ENCODE peak calls at places on chromosomes 13 and 19, in seven cellular contexts. C is PC-3, S is tibial artery, Q is thoracic aorta, I is lower leg skin, Z is left lung, H is cardiac fibroblast. N is an unnamed sample.

GRCh38 chr19:11268783-11269267 is 6.5 kb upstream of the DOCK6 start:
- DNase-seq in C (peak), S (no peak), Q (no peak), I (peak), Z (no peak), H (peak), N (no peak)

GRCh38 chr13:63189712-63190111 is 1774.1 kb upstream of the PCDH20 start:
- DNase-seq in C (no peak), S (no peak), Q (no peak), I (no peak), Z (no peak), H (no peak), N (no peak)

GRCh38 chr19:11649941-11650340 is 52.7 kb downstream of the ZNF627 start:
- DNase-seq in C (no peak), S (no peak), Q (no peak), I (no peak), Z (no peak), H (no peak), N (peak)

GRCh38 chr13:21014666-21015170 is 46.7 kb downstream of the LATS2 start:
- DNase-seq in C (peak), S (peak), Q (no peak), I (peak), Z (no peak), H (peak), N (peak)

GRCh38 chr19:15115080-15115479 is 7.9 kb downstream of the SYDE1 start:
- DNase-seq in C (no peak), S (peak), Q (no peak), I (no peak), Z (no peak), H (peak), N (no peak)

GRCh38 chr19:9171393-9171991 is 7.3 kb upstream of the OR7D2 start:
- DNase-seq in C (no peak), S (no peak), Q (no peak), I (peak), Z (no peak), H (peak), N (no peak)

GRCh38 chr19:53538378-53539109 is 599 bp downstream of the ZNF331 start:
- DNase-seq in C (peak), S (no peak), Q (no peak), I (peak), Z (no peak), H (no peak), N (no peak)

GRCh38 chr13:112213467-112214245 is 146.7 kb downstream of the SOX1 start:
- DNase-seq in C (peak), S (no peak), Q (no peak), I (peak), Z (no peak), H (no peak), N (no peak)

GRCh38 chr13:32829676-32830091 is 186.5 kb upstream of the KL start:
- DNase-seq in C (peak), S (no peak), Q (no peak), I (no peak), Z (no peak), H (peak), N (no peak)

GRCh38 chr13:86185107-86185506 is 385.9 kb upstream of the SLITRK6 start:
- DNase-seq in C (no peak), S (no peak), Q (no peak), I (no peak), Z (no peak), H (no peak), N (no peak)

GRCh38 chr19:34500656-34501120 is 19.1 kb downstream of the WTIP start:
- DNase-seq in C (no peak), S (no peak), Q (no peak), I (peak), Z (peak), H (no peak), N (no peak)

GRCh38 chr19:5002143-5002542 is 33.2 kb downstream of the KDM4B start:
- DNase-seq in C (peak), S (no peak), Q (no peak), I (no peak), Z (no peak), H (peak), N (peak)

GRCh38 chr13:29520671-29521070 is 74.8 kb downstream of the SLC7A1 start:
- DNase-seq in C (peak), S (peak), Q (no peak), I (no peak), Z (no peak), H (peak), N (peak)

GRCh38 chr13:113753171-113753570 is 5.9 kb upstream of the TMEM255B start:
- DNase-seq in C (no peak), S (no peak), Q (no peak), I (no peak), Z (no peak), H (no peak), N (no peak)

GRCh38 chr19:33282036-33282686 is 20.2 kb downstream of the CEBPA start:
- DNase-seq in C (peak), S (no peak), Q (no peak), I (no peak), Z (no peak), H (no peak), N (no peak)

GRCh38 chr13:73189766-73190165 is 131.0 kb downstream of the KLF5 start:
- DNase-seq in C (no peak), S (no peak), Q (no peak), I (no peak), Z (no peak), H (no peak), N (no peak)

GRCh38 chr13:32737679-32738078 is 151.4 kb downstream of the PDS5B start:
- DNase-seq in C (no peak), S (no peak), Q (no peak), I (no peak), Z (no peak), H (no peak), N (no peak)

GRCh38 chr13:33401238-33401637 is 115.7 kb upstream of the STARD13 start:
- DNase-seq in C (no peak), S (no peak), Q (no peak), I (no peak), Z (peak), H (no peak), N (no peak)

GRCh38 chr13:113880651-113881611 is 17.1 kb upstream of the GAS6 start:
- DNase-seq in C (no peak), S (peak), Q (no peak), I (peak), Z (no peak), H (no peak), N (no peak)

GRCh38 chr19:29620931-29621351 is 14.9 kb downstream of the POP4 start:
- DNase-seq in C (no peak), S (no peak), Q (no peak), I (no peak), Z (no peak), H (no peak), N (no peak)

GRCh38 chr13:108996430-108996829 is 367.0 kb downstream of the MYO16 start:
- DNase-seq in C (no peak), S (no peak), Q (no peak), I (no peak), Z (no peak), H (no peak), N (no peak)

GRCh38 chr19:10812196-10812595 is 23.8 kb downstream of the TMED1 start:
- DNase-seq in C (no peak), S (no peak), Q (no peak), I (no peak), Z (no peak), H (no peak), N (no peak)

GRCh38 chr13:59352600-59352999 is 811.1 kb downstream of the DIAPH3 start:
- DNase-seq in C (no peak), S (no peak), Q (no peak), I (no peak), Z (no peak), H (no peak), N (no peak)

GRCh38 chr13:97310809-97311436 is 88.8 kb downstream of the MBNL2 start:
- DNase-seq in C (no peak), S (no peak), Q (no peak), I (no peak), Z (no peak), H (no peak), N (no peak)

GRCh38 chr19:9453953-9454352 is 18.6 kb upstream of the ZNF266 start:
- DNase-seq in C (no peak), S (no peak), Q (no peak), I (no peak), Z (no peak), H (no peak), N (no peak)

GRCh38 chr13:49836516-49836915 is 44.0 kb upstream of the KPNA3 start:
- DNase-seq in C (no peak), S (no peak), Q (no peak), I (no peak), Z (no peak), H (no peak), N (no peak)

GRCh38 chr13:26855071-26855470 is 94.5 kb upstream of the GPR12 start:
- DNase-seq in C (no peak), S (no peak), Q (no peak), I (no peak), Z (no peak), H (no peak), N (no peak)

GRCh38 chr19:36010402-36010801 is 1.8 kb upstream of the SYNE4 start:
- DNase-seq in C (no peak), S (no peak), Q (no peak), I (no peak), Z (no peak), H (no peak), N (no peak)

GRCh38 chr19:36008336-36008978 is at the start of gene SYNE4:
- DNase-seq in C (peak), S (no peak), Q (no peak), I (no peak), Z (peak), H (no peak), N (no peak)

GRCh38 chr19:36006955-36007354 is 1.7 kb downstream of the SYNE4 start:
- DNase-seq in C (no peak), S (no peak), Q (no peak), I (no peak), Z (no peak), H (no peak), N (no peak)

GRCh38 chr19:36009220-36009619 is 607 bp upstream of the SYNE4 start:
- DNase-seq in C (peak), S (peak), Q (no peak), I (peak), Z (peak), H (peak), N (no peak)

DNA sequence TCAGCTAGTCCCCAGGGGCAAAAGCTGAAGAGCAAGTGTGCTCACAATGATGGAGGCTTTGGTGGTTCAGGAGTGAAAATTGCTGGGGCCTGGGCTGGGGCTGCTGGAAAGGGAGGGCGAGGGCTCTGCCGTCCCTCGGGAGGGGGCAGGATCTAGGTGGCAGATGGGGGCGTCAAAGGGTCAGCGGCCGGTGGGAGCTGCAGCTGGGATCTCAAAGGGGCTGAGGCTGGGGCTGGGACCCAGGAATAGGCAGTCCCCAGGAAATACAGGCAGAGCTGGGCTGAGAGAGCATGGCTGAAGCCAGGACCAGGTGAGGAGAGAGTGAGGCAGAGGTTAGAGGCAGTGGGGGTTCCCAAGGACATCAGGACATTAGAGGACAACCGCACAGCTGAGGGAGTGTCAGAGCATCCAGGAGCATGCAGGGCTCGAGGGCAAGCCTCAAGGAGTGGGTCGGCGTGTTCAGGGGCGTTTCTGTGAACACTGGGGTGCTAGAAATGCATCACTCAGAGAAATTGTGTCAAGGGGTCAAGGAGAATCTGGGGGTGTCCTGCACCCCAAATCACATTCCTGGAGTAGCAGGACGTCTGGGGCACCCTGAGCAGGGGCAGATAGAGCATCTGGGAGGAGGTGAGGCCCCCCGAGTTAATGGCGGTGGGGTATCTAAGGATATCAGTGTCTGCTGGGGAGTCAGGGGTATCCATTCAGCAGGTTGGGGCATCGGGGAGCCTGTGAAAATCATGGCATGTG is 1.2 kb upstream of the SYNE4 start:
- DNase-seq in C (no peak), S (no peak), Q (no peak), I (no peak), Z (no peak), H (no peak), N (no peak)
- H3K4me3 ChIP-seq in C (peak), S (peak), Q (peak), I (no peak), Z (peak), H (peak), N (peak)

GRCh38 chr19:12938054-12938535 is 314 bp upstream of the CALR start:
- DNase-seq in C (peak), S (peak), Q (peak), I (peak), Z (peak), H (peak), N (peak)

GRCh38 chr19:12939908-12940533 is 1.6 kb downstream of the CALR start:
- DNase-seq in C (no peak), S (no peak), Q (no peak), I (no peak), Z (no peak), H (no peak), N (no peak)

GRCh38 chr19:12940897-12941296 is 2.5 kb downstream of the CALR start:
- DNase-seq in C (no peak), S (no peak), Q (no peak), I (no peak), Z (no peak), H (no peak), N (no peak)

GRCh38 chr19:12938536-12939291 is at the start of gene CALR:
- DNase-seq in C (peak), S (peak), Q (no peak), I (peak), Z (no peak), H (peak), N (no peak)

GRCh38 chr19:12939292-12939606 is 840 bp downstream of the CALR start:
- DNase-seq in C (peak), S (no peak), Q (no peak), I (no peak), Z (no peak), H (peak), N (no peak)
- TF ChIP-seq CTCF in C (no peak), S (no peak), Q (no peak), I (no peak), Z (no peak), H (no peak), N (no peak)

GRCh38 chr13:44371421-44371820 is 2.2 kb upstream of the SERP2 start:
- DNase-seq in C (no peak), S (no peak), Q (no peak), I (no peak), Z (no peak), H (no peak), N (no peak)

GRCh38 chr13:44373601-44374347 is at the start of gene SERP2:
- DNase-seq in C (no peak), S (no peak), Q (no peak), I (no peak), Z (no peak), H (no peak), N (no peak)

GRCh38 chr13:44378277-44378676 is 4.7 kb downstream of the SERP2 start:
- DNase-seq in C (no peak), S (no peak), Q (no peak), I (no peak), Z (no peak), H (no peak), N (no peak)

GRCh38 chr13:44373247-44373600 is 400 bp upstream of the SERP2 start:
- DNase-seq in C (no peak), S (no peak), Q (no peak), I (no peak), Z (no peak), H (no peak), N (no peak)

GRCh38 chr13:44374348-44374712 is 706 bp downstream of the SERP2 start:
- DNase-seq in C (no peak), S (no peak), Q (no peak), I (no peak), Z (no peak), H (no peak), N (no peak)
- H3K4me3 ChIP-seq in C (no peak), S (peak), Q (peak), I (no peak), Z (peak), H (peak), N (peak)

GRCh38 chr19:17795495-17795856 is 538 bp downstream of the B3GNT3 start:
- DNase-seq in C (peak), S (no peak), Q (no peak), I (no peak), Z (no peak), H (no peak), N (no peak)

GRCh38 chr19:17796838-17797168 is 1.9 kb downstream of the B3GNT3 start:
- DNase-seq in C (no peak), S (no peak), Q (no peak), I (no peak), Z (no peak), H (no peak), N (no peak)

GRCh38 chr19:17794412-17794730 is 567 bp upstream of the B3GNT3 start:
- DNase-seq in C (no peak), S (no peak), Q (no peak), I (no peak), Z (no peak), H (no peak), N (no peak)

GRCh38 chr19:17796013-17796837 is 1.3 kb downstream of the B3GNT3 start:
- DNase-seq in C (peak), S (no peak), Q (no peak), I (no peak), Z (no peak), H (no peak), N (no peak)

GRCh38 chr19:17794731-17795494 is at the start of gene B3GNT3:
- DNase-seq in C (peak), S (no peak), Q (no peak), I (peak), Z (peak), H (peak), N (no peak)
- TF ChIP-seq CTCF in C (no peak), S (no peak), Q (no peak), I (no peak), Z (no peak), H (no peak), N (no peak)

GRCh38 chr19:49690656-49691242 is at the start of gene CPT1C:
- DNase-seq in C (peak), S (peak), Q (no peak), I (peak), Z (peak), H (peak), N (no peak)
- H3K4me3 ChIP-seq in C (peak), S (peak), Q (peak), I (peak), Z (peak), H (peak), N (peak)

GRCh38 chr19:3710265-3710812 is 2.2 kb downstream of the TJP3 start:
- DNase-seq in C (peak), S (peak), Q (no peak), I (peak), Z (peak), H (peak), N (no peak)

GRCh38 chr19:3712663-3713531 is 4.7 kb downstream of the TJP3 start:
- DNase-seq in C (peak), S (no peak), Q (no peak), I (no peak), Z (peak), H (no peak), N (no peak)

GRCh38 chr19:3707868-3708206 is 347 bp upstream of the TJP3 start:
- DNase-seq in C (no peak), S (no peak), Q (no peak), I (no peak), Z (no peak), H (no peak), N (no peak)

DNA sequence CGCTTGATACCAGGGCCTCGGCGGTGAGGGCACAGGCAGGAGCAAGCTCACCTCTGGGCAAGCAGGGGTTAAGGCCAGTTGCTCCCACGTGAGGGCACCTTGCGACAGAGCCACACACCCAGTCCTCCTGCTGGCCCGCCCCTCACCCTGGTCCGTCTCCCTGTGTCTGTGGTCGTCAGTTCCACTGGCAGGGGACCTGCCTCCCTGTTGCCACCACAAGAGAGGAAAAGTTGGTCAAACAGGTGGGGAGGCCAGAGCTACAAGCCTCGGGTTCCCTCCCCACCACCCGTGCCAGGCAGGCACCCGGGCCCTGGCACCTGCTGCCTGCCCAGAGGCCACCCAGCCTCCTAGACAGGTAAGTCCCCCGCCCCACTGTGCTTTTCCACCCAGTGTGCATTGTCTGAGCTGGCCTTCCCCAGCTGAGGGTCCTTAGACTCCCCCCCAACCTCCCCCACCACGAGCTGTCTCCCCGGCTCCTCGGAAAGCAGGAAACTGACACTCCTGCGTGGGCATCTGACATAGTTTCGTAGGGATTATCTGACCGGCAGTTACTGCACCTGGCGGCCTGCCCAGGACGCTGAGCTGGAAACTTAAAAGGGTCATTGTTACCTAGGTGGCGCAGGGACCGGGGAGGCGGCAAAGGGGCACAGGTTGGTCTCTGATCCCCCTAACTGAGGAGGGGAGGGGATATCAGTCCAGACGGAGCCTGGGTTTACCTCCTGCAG is at the start of gene TJP3:
- DNase-seq in C (peak), S (no peak), Q (no peak), I (no peak), Z (peak), H (peak), N (no peak)
- TF ChIP-seq CTCF in C (peak), S (no peak), Q (no peak), I (no peak), Z (no peak), H (no peak), N (peak)

GRCh38 chr19:38184815-38185214 is 39.2 kb downstream of the DPF1 start:
- DNase-seq in C (no peak), S (no peak), Q (no peak), I (no peak), Z (no peak), H (no peak), N (no peak)

GRCh38 chr19:38182536-38183210 is 41.3 kb downstream of the DPF1 start:
- DNase-seq in C (no peak), S (no peak), Q (no peak), I (no peak), Z (no peak), H (no peak), N (no peak)

GRCh38 chr19:38180071-38180470 is 44.0 kb downstream of the DPF1 start:
- DNase-seq in C (no peak), S (no peak), Q (no peak), I (no peak), Z (no peak), H (no peak), N (no peak)

DNA sequence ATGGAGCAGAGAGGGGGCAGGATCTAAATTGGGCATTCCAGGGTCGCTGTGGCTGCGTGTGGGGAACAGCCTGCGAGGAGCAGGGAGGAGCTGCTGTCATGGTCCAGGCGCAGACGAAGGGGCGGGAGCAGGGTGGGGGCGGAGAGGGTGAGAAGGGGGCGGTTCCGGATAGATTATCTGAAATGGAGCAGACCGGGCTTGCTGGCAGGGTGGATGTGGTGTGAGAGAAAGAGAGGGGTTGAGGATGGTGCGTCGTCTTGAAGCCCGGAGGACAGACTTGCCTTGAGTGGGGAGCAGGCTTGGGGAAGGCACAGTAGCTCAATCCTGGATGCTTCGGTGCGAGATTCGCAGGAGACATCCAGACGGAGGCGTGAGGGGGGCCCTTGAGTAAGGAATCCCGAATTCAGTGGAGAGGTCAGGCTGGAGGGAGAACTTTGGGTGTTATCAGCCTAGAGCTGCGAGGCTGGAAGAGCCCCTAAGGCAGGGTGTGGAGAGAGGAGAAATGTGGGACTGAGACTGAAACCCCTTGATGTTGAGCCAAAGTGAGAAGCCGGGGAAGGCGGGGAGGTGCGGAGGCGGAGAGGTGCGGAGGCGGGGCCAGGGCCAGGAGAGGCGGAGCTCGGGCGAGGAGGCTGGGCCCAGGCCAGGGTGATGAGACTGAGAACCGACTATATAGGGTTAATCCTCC is 40.7 kb downstream of the DPF1 start:
- DNase-seq in C (no peak), S (no peak), Q (no peak), I (no peak), Z (no peak), H (peak), N (no peak)
- H3K4me3 ChIP-seq in C (no peak), S (peak), Q (peak), I (no peak), Z (no peak), H (peak), N (no peak)

N was measured in AG09309.